ENCODE peak calls at places on chromosomes 12 and 14, in six cellular contexts. T, A, E, R, W and Z are unnamed samples.

GRCh38 chr12:76762556-76762955 is 1.4 kb upstream of the ZDHHC17 start:
- DNase-seq in R (no peak), A (no peak), T (no peak), E (no peak), W (no peak), Z (no peak)

GRCh38 chr12:27109339-27110023 is 27.1 kb upstream of the C12orf71 start:
- DNase-seq in A (no peak), R (no peak), W (peak), T (no peak), E (no peak), Z (no peak)

GRCh38 chr12:118135788-118136558 is at the start of gene PEBP1:
- DNase-seq in R (peak), A (peak), T (peak), W (peak), E (peak), Z (peak)

GRCh38 chr12:29783773-29784666 is at the start of gene TMTC1:
- DNase-seq in T (peak), R (no peak), E (peak), W (peak), A (peak), Z (peak)

GRCh38 chr12:4787965-4788364 is 67.8 kb downstream of the GALNT8 start:
- DNase-seq in W (no peak), T (no peak), R (no peak), E (no peak), A (no peak), Z (no peak)

GRCh38 chr12:86837246-86837645 is 581.1 kb upstream of the MGAT4C start:
- DNase-seq in T (no peak), A (no peak), W (no peak), E (no peak), R (no peak), Z (no peak)

GRCh38 chr14:71591929-71592328 is 340.3 kb upstream of the RGS6 start:
- DNase-seq in W (no peak), R (no peak), E (peak), A (no peak), T (peak), Z (no peak)

GRCh38 chr12:49131051-49131972 is at the start of gene TUBA1B:
- DNase-seq in A (peak), R (peak), W (peak), E (peak), T (peak), Z (peak)

GRCh38 chr12:69497308-69498026 is 27.3 kb downstream of the FRS2 start:
- DNase-seq in R (no peak), T (peak), E (no peak), A (no peak), W (no peak), Z (no peak)

GRCh38 chr12:131454418-131455217 is 256.3 kb upstream of the SFSWAP start:
- DNase-seq in A (no peak), R (no peak), T (no peak), E (peak), W (no peak), Z (no peak)

GRCh38 chr14:74140374-74140850 is 55.7 kb downstream of the LIN52 start:
- DNase-seq in R (no peak), E (no peak), A (no peak), T (no peak), W (peak), Z (peak)

GRCh38 chr14:103748539-103748867 is 32.9 kb downstream of the ZFYVE21 start:
- DNase-seq in T (no peak), R (peak), W (no peak), E (no peak), A (no peak), Z (no peak)

GRCh38 chr14:100114109-100114765 is 45.2 kb downstream of the DEGS2 start:
- DNase-seq in E (no peak), T (no peak), W (no peak), R (no peak), A (no peak), Z (no peak)

GRCh38 chr12:78209851-78210493 is 379.3 kb downstream of the NAV3 start:
- DNase-seq in E (no peak), A (no peak), W (no peak), T (peak), R (no peak), Z (no peak)

GRCh38 chr14:73815849-73816816 is 35.5 kb upstream of the PTGR2 start:
- DNase-seq in A (no peak), W (no peak), E (no peak), T (no peak), R (no peak), Z (no peak)

GRCh38 chr12:38158428-38159091 is 158.0 kb upstream of the ALG10B start:
- DNase-seq in T (no peak), W (no peak), E (no peak), R (no peak), A (no peak), Z (no peak)

GRCh38 chr12:49026678-49027480 is 8.3 kb upstream of the PRKAG1 start:
- DNase-seq in T (no peak), W (no peak), E (no peak), R (no peak), A (no peak), Z (no peak)

GRCh38 chr12:74732801-74733200 is 195.2 kb downstream of the ATXN7L3B start:
- DNase-seq in E (no peak), A (no peak), W (no peak), T (no peak), R (no peak), Z (no peak)

GRCh38 chr12:106841471-106842302 is 67.2 kb downstream of the RIC8B start:
- DNase-seq in A (peak), W (peak), E (peak), R (peak), T (peak), Z (no peak)

GRCh38 chr12:63844391-63845341 is at the start of gene SRGAP1:
- DNase-seq in W (peak), T (peak), R (no peak), E (peak), A (peak), Z (peak)

GRCh38 chr12:52494518-52494917 is 1.5 kb upstream of the KRT6A start:
- DNase-seq in E (no peak), T (no peak), A (no peak), R (no peak), W (peak), Z (peak)

GRCh38 chr14:57526942-57527341 is 33.3 kb upstream of the CCDC198 start:
- DNase-seq in E (no peak), R (no peak), T (no peak), W (no peak), A (no peak), Z (no peak)

GRCh38 chr14:78135450-78135891 is 34.7 kb upstream of the NRXN3 start:
- DNase-seq in R (no peak), E (peak), W (no peak), T (peak), A (no peak), Z (no peak)

GRCh38 chr12:13211859-13212664 is 15.5 kb downstream of the EMP1 start:
- DNase-seq in A (peak), T (peak), E (peak), R (peak), W (peak), Z (no peak)

GRCh38 chr14:104442107-104442551 is 137.4 kb upstream of the C14orf180 start:
- DNase-seq in W (no peak), T (no peak), E (no peak), A (no peak), R (no peak), Z (no peak)

GRCh38 chr14:99055816-99056215 is 216.2 kb downstream of the BCL11B start:
- DNase-seq in T (no peak), A (no peak), W (no peak), R (peak), E (no peak), Z (no peak)

GRCh38 chr12:7012024-7012607 is 6.2 kb downstream of the LPCAT3 start:
- DNase-seq in E (no peak), R (no peak), W (no peak), A (no peak), T (no peak), Z (no peak)
- TF ChIP-seq CTCF in E (no peak), R (no peak), W (no peak), A (no peak), T (no peak), Z (no peak)

GRCh38 chr14:49892636-49893308 is at the start of gene ARF6:
- DNase-seq in E (peak), W (peak), R (peak), T (peak), A (peak), Z (peak)
- TF ChIP-seq CTCF in E (no peak), W (no peak), R (no peak), T (no peak), A (no peak), Z (peak)

DNA sequence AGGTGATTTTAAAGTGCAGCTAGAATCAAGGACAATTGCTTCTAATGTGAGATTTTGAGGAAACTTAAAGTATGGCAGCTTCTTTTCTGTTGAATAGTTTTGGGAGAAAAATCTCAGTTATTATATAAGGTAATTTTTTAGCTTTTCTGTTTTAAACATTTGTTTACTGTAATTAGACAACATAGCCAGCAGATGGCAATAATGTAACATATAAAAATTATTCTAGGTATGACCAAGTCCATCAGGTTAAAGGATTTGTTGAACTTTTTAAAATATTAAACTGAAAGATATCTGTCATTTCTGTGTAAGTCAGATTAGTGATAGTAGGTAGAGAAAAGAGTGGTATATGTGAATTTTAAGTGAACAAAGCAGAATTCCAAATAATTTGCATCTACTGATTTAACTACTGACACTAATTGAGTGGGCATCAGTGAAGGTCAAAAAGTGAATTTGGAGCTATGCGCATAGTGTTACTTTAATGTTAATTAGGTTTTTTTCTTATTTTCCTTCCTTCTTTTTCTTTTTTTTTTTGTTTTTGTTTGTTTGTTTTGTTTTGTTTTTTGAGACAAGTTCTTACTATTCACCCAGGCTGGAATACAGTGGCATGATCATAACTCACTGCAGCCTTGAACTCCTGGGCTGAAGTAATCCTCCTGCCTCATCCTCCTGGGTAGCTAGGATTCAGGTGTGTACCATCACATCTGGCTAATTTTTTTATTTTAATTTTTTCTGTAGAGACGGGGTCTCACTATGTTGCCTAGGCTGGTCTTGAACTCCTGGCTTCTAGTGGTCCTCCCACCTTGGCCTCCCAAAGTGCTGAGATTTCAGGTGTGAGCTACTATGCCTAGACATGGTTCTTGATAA is 18.6 kb downstream of the PRORP start:
- DNase-seq in A (no peak), R (no peak), E (no peak), W (no peak), T (peak), Z (no peak)
- TF ChIP-seq CTCF in A (peak), R (peak), E (no peak), W (no peak), T (peak), Z (peak)

DNA sequence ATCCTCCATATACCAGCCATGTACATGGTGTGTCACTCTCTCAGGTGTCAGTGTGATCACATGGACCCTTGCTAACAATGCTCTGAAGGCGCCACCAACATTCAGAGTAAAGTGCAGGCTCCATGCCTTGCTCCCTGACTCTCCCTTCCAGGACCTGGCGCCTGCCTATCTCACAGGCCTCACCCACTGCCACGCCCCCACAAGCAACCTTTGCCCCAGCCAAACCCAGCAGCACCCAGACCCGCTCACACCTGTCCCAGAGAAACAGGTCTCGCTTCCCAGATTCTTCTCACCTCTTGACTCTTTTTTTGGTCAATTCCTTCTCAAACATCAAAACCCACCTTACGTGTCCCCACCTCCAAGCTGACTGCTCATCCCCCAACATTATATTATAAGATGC is 52.3 kb downstream of the KCNK10 start:
- DNase-seq in W (no peak), A (peak), T (no peak), R (no peak), E (peak), Z (no peak)
- TF ChIP-seq CTCF in W (no peak), A (no peak), T (no peak), R (no peak), E (no peak), Z (no peak)

GRCh38 chr12:109892748-109893147 is 7.3 kb upstream of the TCHP start:
- DNase-seq in A (no peak), R (no peak), E (no peak), T (no peak), W (no peak), Z (no peak)

GRCh38 chr12:109890620-109891019 is 9.5 kb upstream of the TCHP start:
- DNase-seq in T (no peak), A (no peak), W (no peak), E (no peak), R (no peak), Z (no peak)

GRCh38 chr12:109892165-109892715 is 7.8 kb upstream of the TCHP start:
- DNase-seq in E (no peak), R (no peak), A (no peak), W (no peak), T (no peak), Z (no peak)

GRCh38 chr12:109885616-109886015 is 5.3 kb upstream of the GLTP start:
- DNase-seq in R (no peak), A (no peak), T (no peak), E (no peak), W (no peak), Z (no peak)

DNA sequence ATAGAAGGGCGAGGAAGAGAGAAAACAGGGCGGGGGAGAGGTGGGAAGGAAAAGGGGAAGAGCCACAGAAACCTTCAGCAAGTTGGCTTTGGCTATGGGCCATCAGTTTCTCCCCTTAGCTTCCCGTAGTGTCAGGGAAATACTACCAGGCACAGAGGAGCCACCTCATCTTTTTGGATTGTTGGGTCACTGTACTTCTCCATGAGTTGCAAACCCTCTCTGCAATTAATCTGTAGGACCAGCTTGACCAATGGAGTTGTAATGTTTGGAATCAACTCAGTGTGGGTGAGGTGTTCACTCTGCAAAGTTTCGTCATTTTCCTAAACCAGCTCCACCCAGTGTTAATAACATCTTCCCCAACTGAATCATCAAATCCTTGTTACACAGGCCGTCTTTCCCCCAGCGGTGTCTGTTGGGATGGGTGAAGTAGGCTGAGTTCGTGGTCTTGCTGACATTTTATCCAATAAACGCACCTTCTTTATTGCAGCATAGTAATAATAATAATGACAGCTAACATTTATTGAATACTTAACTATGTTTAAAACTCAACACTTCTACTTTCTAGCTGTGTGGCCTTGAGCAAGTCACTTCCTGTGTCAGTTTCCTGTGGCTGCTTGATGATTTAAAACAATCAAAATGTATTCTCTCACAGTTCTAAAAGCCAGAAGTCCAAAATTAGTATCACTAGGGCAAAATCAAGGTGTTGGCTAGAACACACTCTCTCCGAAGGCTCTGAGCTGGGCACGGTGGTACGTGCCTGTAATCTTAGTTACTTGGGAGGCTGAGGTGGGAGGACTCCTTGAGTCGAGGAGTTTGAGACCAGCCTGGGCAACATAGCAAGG is 8.1 kb upstream of the GLTP start:
- DNase-seq in T (peak), W (peak), R (no peak), A (no peak), E (no peak), Z (no peak)
- TF ChIP-seq CTCF in T (no peak), W (no peak), R (no peak), A (no peak), E (no peak), Z (no peak)